ENCODE peak calls at places on chromosomes 3 and 15, in five cellular contexts. F, P, Z, T and D are unnamed samples.

GRCh38 chr3:143951351-143951971 is 20.2 kb upstream of the DIPK2A start:
- DNase-seq in F (peak; percentile 72), P (peak; percentile 37), Z (peak; percentile 15), T (peak; percentile 11), D (peak; percentile 29)

GRCh38 chr3:128050597-128050996 is 1.6 kb upstream of the SEC61A1 start:
- DNase-seq in F (peak; percentile 45), P (no peak), Z (no peak), T (no peak), D (no peak)

GRCh38 chr3:23877324-23877980 is 39.3 kb downstream of the NKIRAS1 start:
- DNase-seq in F (peak; percentile 93), P (no peak), Z (no peak), T (no peak), D (peak; percentile 95)

GRCh38 chr3:193744048-193744821 is 151.2 kb downstream of the OPA1 start:
- DNase-seq in F (peak; percentile 15), P (no peak), Z (no peak), T (no peak), D (no peak)

GRCh38 chr3:46706771-46707582 is 5.8 kb downstream of the TMIE start:
- DNase-seq in F (no peak), P (no peak), Z (no peak), T (no peak), D (no peak)

GRCh38 chr3:179653777-179654117 is 907 bp downstream of the USP13 start:
- DNase-seq in F (no peak), P (no peak), Z (peak; percentile 35), T (no peak), D (no peak)

GRCh38 chr3:166177130-166177529 is 339.9 kb upstream of the BCHE start:
- DNase-seq in F (no peak), P (no peak), Z (no peak), T (no peak), D (no peak)

GRCh38 chr3:14899993-14900618 is 47.3 kb upstream of the NR2C2 start:
- DNase-seq in F (no peak), P (no peak), Z (no peak), T (no peak), D (no peak)

GRCh38 chr3:37210230-37210629 is 35.8 kb upstream of the LRRFIP2 start:
- DNase-seq in F (peak; percentile 31), P (no peak), Z (no peak), T (no peak), D (peak; percentile 42)

GRCh38 chr15:66875588-66876422 is 173.8 kb downstream of the SMAD6 start:
- DNase-seq in F (no peak), P (no peak), Z (no peak), T (no peak), D (no peak)